ENCODE peak calls at places on chromosomes 12 and 14, in seven cellular contexts. T, P, O, L, S, A and Q are unnamed samples.

GRCh38 chr12:5034605-5035004 is 9.1 kb upstream of the KCNA5 start:
- DNase-seq in T (no peak), P (no peak), O (no peak), L (no peak), S (no peak), A (no peak), Q (no peak)

GRCh38 chr14:23950411-23951135 is 3.0 kb upstream of the DHRS4 start:
- DNase-seq in T (no peak), P (no peak), O (no peak), L (no peak), S (no peak), A (no peak), Q (no peak)

GRCh38 chr12:124636138-124636968 is 68.9 kb upstream of the NCOR2 start:
- DNase-seq in T (peak), P (no peak), O (no peak), L (peak), S (peak), A (peak), Q (no peak)

GRCh38 chr14:89417469-89418225 is 614 bp upstream of the FOXN3 start:
- DNase-seq in T (peak), P (peak), O (no peak), L (peak), S (peak), A (peak), Q (peak)

GRCh38 chr12:43312991-43313505 is 239.0 kb downstream of the ADAMTS20 start:
- DNase-seq in T (no peak), P (no peak), O (no peak), L (no peak), S (no peak), A (no peak), Q (no peak)

GRCh38 chr12:14769837-14770494 is 33.3 kb downstream of the WBP11 start:
- DNase-seq in T (peak), P (peak), O (peak), L (peak), S (peak), A (peak), Q (peak)

GRCh38 chr12:22729431-22729830 is 104.5 kb downstream of the ETNK1 start:
- DNase-seq in T (no peak), P (no peak), O (no peak), L (no peak), S (no peak), A (no peak), Q (no peak)

GRCh38 chr14:24818054-24818822 is 184.2 kb upstream of the GZMB start:
- DNase-seq in T (no peak), P (no peak), O (no peak), L (no peak), S (no peak), A (no peak), Q (no peak)

GRCh38 chr12:42382013-42382696 is 56.2 kb downstream of the PPHLN1 start:
- DNase-seq in T (no peak), P (no peak), O (no peak), L (no peak), S (no peak), A (no peak), Q (no peak)

GRCh38 chr14:58904771-58905170 is 267.0 kb downstream of the DACT1 start:
- DNase-seq in T (no peak), P (no peak), O (no peak), L (no peak), S (no peak), A (no peak), Q (no peak)

GRCh38 chr12:75528272-75528671 is 16.9 kb upstream of the KRR1 start:
- DNase-seq in T (no peak), P (no peak), O (no peak), L (no peak), S (no peak), A (no peak), Q (no peak)

GRCh38 chr12:56020437-56021189 is at the start of gene IKZF4:
- DNase-seq in T (no peak), P (no peak), O (peak), L (peak), S (peak), A (no peak), Q (no peak)

DNA sequence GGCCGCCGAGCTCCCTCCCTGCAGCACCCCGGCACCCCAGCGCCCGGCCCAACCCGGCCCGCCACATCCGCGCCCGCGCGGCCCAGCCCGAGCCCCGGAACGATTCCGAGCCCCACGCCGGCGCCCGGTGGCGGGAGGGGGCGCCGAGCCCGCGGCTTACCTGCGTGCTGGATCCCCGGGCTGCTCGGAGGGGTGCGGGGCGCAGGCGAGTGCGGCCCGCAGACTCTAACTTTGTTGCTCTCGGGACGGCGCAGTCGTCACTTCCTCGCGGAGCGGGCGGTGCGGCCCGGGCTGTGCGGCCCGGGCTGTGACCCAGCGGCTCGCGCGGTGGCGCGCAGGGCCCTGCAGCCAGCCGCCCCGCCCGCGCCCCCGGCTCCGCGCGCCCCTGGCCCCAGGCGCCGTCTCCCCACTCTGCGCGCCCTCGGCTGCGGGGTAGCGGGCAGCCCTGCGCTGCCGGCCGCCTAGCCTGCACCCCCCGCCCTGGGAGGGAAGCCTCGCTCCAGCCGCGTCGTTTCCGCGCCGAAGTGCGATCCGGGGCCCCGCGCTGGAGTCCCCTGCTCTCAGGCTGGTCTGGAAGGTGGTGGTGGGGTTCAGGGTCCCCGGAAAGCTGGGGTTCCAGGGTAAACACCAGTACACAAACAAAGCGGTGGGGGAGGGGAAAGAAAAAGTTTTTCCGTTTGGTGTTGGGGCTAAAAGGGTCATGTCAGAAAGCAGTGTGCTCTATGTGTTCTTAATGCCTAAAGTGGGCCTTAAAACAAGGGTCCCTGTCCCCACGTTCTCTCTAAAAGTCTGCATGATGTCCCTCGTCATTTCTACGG is 64.5 kb upstream of the PTGR2 start:
- DNase-seq in T (peak), P (no peak), O (peak), L (no peak), S (peak), A (no peak), Q (no peak)
- TF ChIP-seq POLR2A in T (no peak), P (peak), O (no peak), L (peak), S (no peak), A (peak), Q (no peak)

GRCh38 chr12:180445-180844 is 33.5 kb downstream of the SLC6A12 start:
- DNase-seq in T (no peak), P (no peak), O (no peak), L (peak), S (no peak), A (peak), Q (no peak)
- TF ChIP-seq POLR2A in T (no peak), P (no peak), O (no peak), L (no peak), S (no peak), A (no peak), Q (no peak)

GRCh38 chr12:30696486-30696885 is 817 bp upstream of the IPO8 start:
- DNase-seq in T (no peak), P (no peak), O (peak), L (no peak), S (no peak), A (no peak), Q (no peak)

GRCh38 chr12:30694412-30694955 is 1.2 kb downstream of the IPO8 start:
- DNase-seq in T (no peak), P (no peak), O (no peak), L (no peak), S (no peak), A (no peak), Q (no peak)

GRCh38 chr12:30694971-30695326 is 720 bp downstream of the IPO8 start:
- DNase-seq in T (no peak), P (no peak), O (no peak), L (peak), S (peak), A (no peak), Q (no peak)

GRCh38 chr12:30696103-30696408 is 387 bp upstream of the IPO8 start:
- DNase-seq in T (no peak), P (no peak), O (no peak), L (no peak), S (no peak), A (no peak), Q (no peak)

DNA sequence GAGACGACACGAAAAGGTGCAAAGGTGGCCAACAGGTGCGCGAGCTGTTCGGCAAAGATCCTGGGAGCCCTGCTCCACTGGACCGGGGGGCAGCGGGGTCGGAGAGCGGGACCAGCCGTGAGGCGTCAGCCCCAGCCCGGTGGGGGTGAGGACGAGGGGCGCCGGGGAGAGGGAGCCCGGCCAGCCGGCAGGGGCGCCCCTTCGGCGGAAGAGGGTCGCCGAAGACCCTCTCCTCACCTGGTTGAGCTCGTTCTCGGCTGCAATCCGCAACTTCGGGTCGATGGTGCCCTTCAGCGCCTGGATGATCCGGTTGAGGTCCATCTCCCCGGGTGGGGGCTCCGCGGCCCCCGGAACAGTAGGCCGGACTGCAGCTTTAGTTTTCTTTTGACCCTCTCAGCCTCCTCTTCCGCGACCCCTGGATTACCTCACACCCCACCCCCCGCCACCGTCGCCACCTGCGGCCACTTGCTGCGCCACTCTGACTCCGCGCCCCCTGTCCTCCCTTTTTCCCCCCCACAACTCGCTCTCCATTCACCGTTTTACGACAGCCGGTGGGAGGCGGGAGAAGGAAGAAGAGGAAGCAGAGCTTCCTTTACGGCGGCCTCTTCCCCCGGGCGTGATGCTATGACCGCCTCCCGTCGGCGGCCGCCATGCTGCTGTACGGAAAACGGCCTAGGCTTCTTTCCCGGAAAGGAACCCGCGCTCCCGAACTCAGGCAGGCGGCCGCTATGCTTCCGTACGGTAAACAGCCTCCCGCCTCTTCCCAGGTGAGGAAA is at the start of gene IPO8:
- DNase-seq in T (peak), P (peak), O (peak), L (peak), S (peak), A (peak), Q (peak)
- TF ChIP-seq POLR2A in T (no peak), P (no peak), O (no peak), L (no peak), S (no peak), A (peak), Q (no peak)

GRCh38 chr12:132986001-132986884 is at the start of gene ZNF26:
- DNase-seq in T (peak), P (peak), O (peak), L (peak), S (peak), A (peak), Q (peak)
- TF ChIP-seq POLR2A in T (no peak), P (peak), O (peak), L (peak), S (no peak), A (peak), Q (peak)

GRCh38 chr12:47779943-47780504 is 7.0 kb downstream of the SLC48A1 start:
- DNase-seq in T (no peak), P (no peak), O (no peak), L (no peak), S (no peak), A (no peak), Q (no peak)

GRCh38 chr12:47782372-47782770 is 9.3 kb downstream of the SLC48A1 start:
- DNase-seq in T (no peak), P (no peak), O (no peak), L (no peak), S (no peak), A (no peak), Q (no peak)

GRCh38 chr12:47779301-47779942 is 6.4 kb downstream of the SLC48A1 start:
- DNase-seq in T (peak), P (peak), O (no peak), L (peak), S (peak), A (peak), Q (peak)

GRCh38 chr12:47783024-47783755 is 10.2 kb downstream of the SLC48A1 start:
- DNase-seq in T (no peak), P (no peak), O (no peak), L (no peak), S (no peak), A (no peak), Q (no peak)

DNA sequence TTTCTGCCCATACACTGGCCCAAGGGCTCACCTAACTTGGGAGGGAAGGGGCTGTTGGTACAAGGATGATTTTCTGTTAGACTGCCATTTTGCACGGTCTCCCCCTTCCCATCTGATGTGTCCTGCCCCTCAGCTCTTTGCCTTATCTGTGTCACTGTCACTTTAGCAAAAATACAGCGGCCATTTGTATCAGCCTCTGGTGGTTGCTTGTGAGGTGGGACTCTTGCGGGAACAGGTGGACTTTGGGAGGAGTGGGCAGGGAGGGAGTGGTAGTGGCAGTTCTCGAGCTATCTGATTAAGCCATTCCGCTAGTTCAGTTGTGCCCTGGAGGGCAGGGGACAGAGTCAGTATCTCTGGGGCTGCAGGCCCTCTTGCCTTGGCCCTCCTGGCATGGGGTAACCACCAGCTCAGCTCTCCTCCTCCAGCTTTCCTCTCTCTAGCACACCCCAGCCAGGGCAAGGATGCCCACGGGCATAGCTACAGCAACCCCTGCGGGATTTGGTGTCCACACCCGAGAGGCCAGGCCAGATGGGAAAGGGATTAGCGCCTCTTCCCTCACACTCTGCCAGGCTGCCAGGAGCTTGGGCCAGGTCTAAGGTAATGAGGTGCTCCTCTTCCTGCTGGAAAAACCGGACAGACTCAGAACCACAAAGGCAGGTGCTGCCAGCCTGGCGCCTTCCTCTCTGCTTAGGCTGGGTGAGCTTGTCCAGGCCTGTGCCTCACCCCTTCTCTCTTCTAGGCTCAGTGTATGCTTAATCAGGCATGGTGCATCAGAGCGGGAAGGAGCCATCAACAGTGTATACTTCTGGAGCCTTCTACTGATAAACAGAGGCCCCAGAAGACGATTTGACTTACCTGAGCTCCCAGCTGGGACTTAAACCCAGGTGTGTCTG is 8.7 kb downstream of the SLC48A1 start:
- DNase-seq in T (no peak), P (peak), O (no peak), L (no peak), S (no peak), A (no peak), Q (peak)
- TF ChIP-seq POLR2A in T (no peak), P (no peak), O (no peak), L (no peak), S (no peak), A (no peak), Q (no peak)

GRCh38 chr14:34099630-34100029 is 148.8 kb upstream of the EGLN3 start:
- DNase-seq in T (no peak), P (no peak), O (no peak), L (no peak), S (no peak), A (no peak), Q (no peak)

GRCh38 chr14:34106310-34106709 is 155.4 kb upstream of the EGLN3 start:
- DNase-seq in T (no peak), P (no peak), O (no peak), L (no peak), S (no peak), A (no peak), Q (no peak)

GRCh38 chr14:34103176-34103575 is 152.3 kb upstream of the EGLN3 start:
- DNase-seq in T (no peak), P (no peak), O (no peak), L (no peak), S (no peak), A (no peak), Q (no peak)

GRCh38 chr14:34110531-34110930 is 159.7 kb upstream of the EGLN3 start:
- DNase-seq in T (no peak), P (no peak), O (no peak), L (no peak), S (no peak), A (no peak), Q (no peak)

DNA sequence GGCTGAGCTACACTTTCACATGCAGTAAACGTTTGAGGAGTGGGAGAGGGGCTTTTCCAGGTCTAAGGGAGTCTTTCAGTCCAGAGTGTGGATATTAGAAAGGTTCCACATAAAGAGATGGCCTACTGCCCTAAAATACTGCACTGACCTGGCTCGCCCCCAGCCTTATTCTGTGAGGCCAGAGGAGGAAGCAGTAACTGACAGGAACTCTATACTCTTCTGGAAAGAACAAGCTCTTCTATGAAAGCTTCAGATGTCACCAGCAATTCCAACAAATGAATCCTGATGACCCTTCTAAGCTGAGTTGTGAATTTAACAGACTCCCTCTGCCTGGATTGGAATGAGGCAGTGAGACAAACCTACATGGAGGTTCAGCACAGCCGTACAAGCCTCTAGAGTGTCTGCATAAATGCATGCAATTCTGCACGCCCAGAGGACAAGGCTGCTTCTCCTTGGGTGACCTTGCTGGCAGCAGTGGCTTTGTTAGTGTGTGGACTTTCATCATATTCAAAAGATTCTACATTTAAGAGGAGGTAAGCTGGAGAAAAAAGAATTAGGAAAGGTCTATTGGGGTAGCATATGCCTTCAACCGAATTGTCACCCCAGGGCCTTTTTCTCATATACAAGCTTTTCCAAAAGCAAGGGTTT is 154.0 kb upstream of the EGLN3 start:
- DNase-seq in T (no peak), P (no peak), O (no peak), L (no peak), S (no peak), A (no peak), Q (no peak)
- TF ChIP-seq POLR2A in T (no peak), P (no peak), O (no peak), L (no peak), S (no peak), A (no peak), Q (no peak)

GRCh38 chr12:50661300-50662120 is 102.4 kb upstream of the ATF1 start:
- DNase-seq in T (no peak), P (no peak), O (no peak), L (no peak), S (no peak), A (peak), Q (no peak)
- TF ChIP-seq POLR2A in T (no peak), P (no peak), O (no peak), L (no peak), S (no peak), A (no peak), Q (no peak)

GRCh38 chr12:6631549-6631961 is 4.2 kb downstream of the LPAR5 start:
- DNase-seq in T (no peak), P (no peak), O (no peak), L (no peak), S (no peak), A (no peak), Q (no peak)
- TF ChIP-seq POLR2A in T (no peak), P (no peak), O (no peak), L (no peak), S (no peak), A (peak), Q (no peak)